ENCODE peak calls at places on chromosomes 1 and 21, in nine cellular contexts. L is body of pancreas; U is left cardiac atrium; Q is stimulated activated naive CD4-positive, alpha-beta T cell; T is D341Med; N is AG04450; K is fibroblast of the aortic adventitia; D is smooth muscle cell of the brain vasculature; P is LoVo. J is an unnamed sample.

GRCh38 chr1:94949681-94950661 is 23.1 kb upstream of the CNN3 start:
- DNase-seq in N (no peak), L (peak), D (no peak), U (no peak), P (no peak), K (peak), T (no peak), Q (no peak), J (peak)

GRCh38 chr1:68347415-68347814 is 102.3 kb downstream of the RPE65 start:
- DNase-seq in N (no peak), K (no peak), T (no peak), D (no peak), L (no peak), U (peak), P (no peak), Q (no peak), J (no peak)

GRCh38 chr1:54002544-54003248 is 15.3 kb downstream of the LDLRAD1 start:
- DNase-seq in K (no peak), U (no peak), D (no peak), Q (no peak), T (no peak), P (no peak), N (no peak), L (no peak), J (no peak)

GRCh38 chr1:156499703-156500577 is 635 bp downstream of the MEF2D start:
- DNase-seq in T (peak), U (peak), L (peak), K (no peak), N (no peak), Q (peak), P (no peak), D (no peak), J (no peak)

GRCh38 chr1:23422955-23423354 is 1.6 kb downstream of the TCEA3 start:
- DNase-seq in U (no peak), Q (peak), N (no peak), T (no peak), D (no peak), K (peak), L (peak), P (no peak), J (no peak)

GRCh38 chr1:198734323-198735008 is 95.6 kb downstream of the PTPRC start:
- DNase-seq in N (no peak), T (no peak), K (no peak), U (no peak), D (no peak), L (no peak), P (no peak), Q (no peak), J (no peak)

GRCh38 chr1:94335950-94336349 is 82.2 kb upstream of the ABCD3 start:
- DNase-seq in D (peak), K (peak), P (peak), L (peak), U (peak), T (peak), N (peak), Q (peak), J (peak)

GRCh38 chr1:19909971-19910370 is 13.4 kb downstream of the PLA2G2E start:
- DNase-seq in K (no peak), D (no peak), Q (no peak), N (no peak), U (no peak), P (no peak), L (no peak), T (no peak), J (no peak)

GRCh38 chr21:29029524-29029923 is 5.1 kb downstream of the USP16 start:
- DNase-seq in T (no peak), N (no peak), U (no peak), L (no peak), P (no peak), D (no peak), Q (no peak), K (no peak), J (no peak)

GRCh38 chr1:1778827-1779675 is 781 bp upstream of the NADK start:
- DNase-seq in Q (peak), N (no peak), D (no peak), L (peak), P (peak), K (no peak), T (peak), U (peak), J (no peak)

GRCh38 chr1:16484931-16485330 is 29.2 kb downstream of the RNU1-1 start:
- DNase-seq in U (no peak), T (no peak), Q (no peak), N (no peak), D (no peak), L (no peak), K (no peak), P (no peak), J (no peak)

GRCh38 chr1:58814251-58815068 is 30.6 kb upstream of the JUN start:
- DNase-seq in U (peak), N (no peak), T (no peak), Q (no peak), K (no peak), D (no peak), P (peak), L (peak), J (no peak)

GRCh38 chr1:198147216-198147615 is 9.6 kb upstream of the NEK7 start:
- DNase-seq in K (no peak), T (no peak), Q (no peak), L (no peak), N (no peak), U (no peak), D (no peak), P (no peak), J (no peak)

GRCh38 chr21:21714396-21714795 is 716.2 kb downstream of the NCAM2 start:
- DNase-seq in N (peak), D (no peak), U (no peak), K (peak), L (no peak), T (no peak), P (no peak), Q (no peak), J (no peak)

GRCh38 chr1:182826892-182827291 is 12.3 kb upstream of the DHX9 start:
- DNase-seq in D (no peak), P (no peak), N (no peak), U (no peak), Q (no peak), L (no peak), K (no peak), T (no peak), J (no peak)